ENCODE peak calls at places on chromosomes 5 and 9, in six cellular contexts. X is GM12878, C is A549, N is HCT116, J is K562, V is HepG2. W is an unnamed sample.

GRCh38 chr5:181241393-181241975 is 2.2 kb downstream of the RACK1 start:
- DNase-seq in X (no peak), C (no peak), N (no peak), J (no peak), V (peak; percentile 90), W (peak; percentile 90)

GRCh38 chr5:148972958-148973357 is 89.9 kb downstream of the SH3TC2 start:
- DNase-seq in X (no peak), C (peak; percentile 79), N (peak; percentile 49), J (no peak), V (peak; percentile 13), W (peak; percentile 89)

GRCh38 chr5:161094411-161094810 is 242.4 kb upstream of the ATP10B start:
- DNase-seq in X (no peak), C (no peak), N (no peak), J (no peak), V (no peak), W (peak; percentile 3)

GRCh38 chr5:91403404-91403803 is 20.3 kb upstream of the ARRDC3 start:
- DNase-seq in X (no peak), C (no peak), N (no peak), J (no peak), V (no peak), W (peak; percentile 53)

GRCh38 chr5:134526483-134527155 is 1.1 kb downstream of the JADE2 start:
- DNase-seq in X (no peak), C (no peak), N (peak; percentile 84), J (peak; percentile 84), V (peak; percentile 67), W (no peak)

GRCh38 chr9:136750526-136750925 is 2.2 kb upstream of the LCN6 start:
- DNase-seq in X (no peak), C (no peak), N (no peak), J (no peak), V (no peak), W (peak; percentile 55)

GRCh38 chr9:113621309-113621791 is 157.8 kb downstream of the RGS3 start:
- DNase-seq in X (no peak), C (no peak), N (no peak), J (no peak), V (no peak), W (peak; percentile 93)

GRCh38 chr5:148998174-148998797 is 64.6 kb downstream of the SH3TC2 start:
- DNase-seq in X (no peak), C (peak; percentile 35), N (peak; percentile 63), J (peak; percentile 26), V (peak; percentile 38), W (peak; percentile 75)

GRCh38 chr5:6659941-6660684 is 26.9 kb downstream of the SRD5A1 start:
- DNase-seq in X (peak; percentile 42), C (no peak), N (no peak), J (no peak), V (no peak), W (no peak)

GRCh38 chr9:92764381-92764987 is at the start of gene BICD2:
- DNase-seq in X (no peak), C (no peak), N (no peak), J (no peak), V (no peak), W (no peak)

GRCh38 chr9:134617246-134617645 is 24.4 kb upstream of the COL5A1 start:
- DNase-seq in X (no peak), C (no peak), N (no peak), J (no peak), V (no peak), W (no peak)

GRCh38 chr5:16642896-16643295 is 26.1 kb upstream of the RETREG1 start:
- DNase-seq in X (no peak), C (no peak), N (no peak), J (no peak), V (no peak), W (no peak)

GRCh38 chr5:31442253-31442820 is 89.6 kb downstream of the DROSHA start:
- DNase-seq in X (no peak), C (no peak), N (no peak), J (no peak), V (no peak), W (peak; percentile 50)

DNA sequence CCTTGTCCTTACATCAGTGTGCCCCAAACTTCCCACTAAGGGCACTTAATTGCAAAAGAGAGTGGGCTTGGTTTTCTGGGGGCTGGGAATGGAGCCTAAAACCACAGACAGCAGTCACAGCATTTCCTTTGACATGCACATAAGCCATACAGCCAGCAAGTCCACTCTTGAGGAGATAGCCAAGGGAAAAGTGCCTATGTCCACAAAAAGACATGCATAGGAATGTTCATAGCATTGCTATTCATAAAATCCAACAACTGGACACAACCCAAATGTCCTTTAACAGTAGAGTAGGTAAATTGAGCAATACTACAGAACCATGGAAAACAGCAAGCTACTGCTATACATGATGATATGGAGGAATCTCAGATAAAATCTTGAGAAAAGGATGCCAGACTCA is 11.7 kb upstream of the FAT2 start:
- DNase-seq in X (no peak), C (no peak), N (no peak), J (no peak), V (no peak), W (no peak)
- TF ChIP-seq RAD21 in X (no peak), C (no peak), N (no peak), J (no peak), V (no peak), W (no peak)

GRCh38 chr5:41956943-41957342 is 31.9 kb downstream of the FBXO4 start:
- DNase-seq in X (no peak), C (no peak), N (no peak), J (no peak), V (no peak), W (no peak)
- TF ChIP-seq CEBPB in X (no peak), C (no peak), N (no peak), J (no peak), V (no peak), W (no peak)

GRCh38 chr9:78577507-78577906 is 280.6 kb downstream of the PSAT1 start:
- DNase-seq in X (no peak), C (no peak), N (no peak), J (no peak), V (no peak), W (no peak)
- TF ChIP-seq RAD21 in X (no peak), C (no peak), N (no peak), J (no peak), V (no peak), W (no peak)

DNA sequence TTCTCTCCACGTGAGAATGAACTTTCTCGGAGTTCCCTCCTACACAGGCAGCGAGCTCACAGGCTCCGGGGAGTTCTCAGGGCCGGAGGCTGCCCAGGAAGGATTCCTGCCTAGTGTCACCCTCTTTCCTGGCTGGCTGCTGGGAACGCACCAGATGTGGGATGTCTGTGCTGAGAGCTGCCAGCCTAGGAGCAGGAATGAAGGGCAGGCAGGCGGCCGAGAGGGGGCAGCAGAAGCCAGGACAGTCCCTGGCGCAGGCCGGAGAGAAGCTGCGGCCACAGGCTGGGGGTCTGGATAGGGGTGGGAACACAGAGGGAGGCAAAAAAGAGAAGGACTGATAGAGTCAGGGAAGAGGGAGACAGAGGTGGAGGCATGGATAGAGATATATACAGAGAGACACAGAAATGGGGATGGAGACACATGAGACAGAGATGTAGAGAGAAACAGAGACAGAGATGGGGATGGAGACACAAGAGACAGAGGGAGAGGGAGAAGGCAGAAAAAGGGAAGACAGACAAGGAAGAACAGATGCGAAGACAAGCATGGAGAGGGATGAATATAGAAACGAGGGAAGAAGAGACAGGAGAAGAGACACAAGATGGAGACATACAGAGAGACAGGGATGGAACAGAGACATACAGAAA is 25.3 kb upstream of the ENHO start:
- DNase-seq in X (no peak), C (peak; percentile 74), N (peak; percentile 23), J (peak; percentile 57), V (peak; percentile 38), W (peak; percentile 51)
- TF ChIP-seq CEBPB in X (no peak), C (no peak), N (no peak), J (no peak), V (no peak), W (no peak)

DNA sequence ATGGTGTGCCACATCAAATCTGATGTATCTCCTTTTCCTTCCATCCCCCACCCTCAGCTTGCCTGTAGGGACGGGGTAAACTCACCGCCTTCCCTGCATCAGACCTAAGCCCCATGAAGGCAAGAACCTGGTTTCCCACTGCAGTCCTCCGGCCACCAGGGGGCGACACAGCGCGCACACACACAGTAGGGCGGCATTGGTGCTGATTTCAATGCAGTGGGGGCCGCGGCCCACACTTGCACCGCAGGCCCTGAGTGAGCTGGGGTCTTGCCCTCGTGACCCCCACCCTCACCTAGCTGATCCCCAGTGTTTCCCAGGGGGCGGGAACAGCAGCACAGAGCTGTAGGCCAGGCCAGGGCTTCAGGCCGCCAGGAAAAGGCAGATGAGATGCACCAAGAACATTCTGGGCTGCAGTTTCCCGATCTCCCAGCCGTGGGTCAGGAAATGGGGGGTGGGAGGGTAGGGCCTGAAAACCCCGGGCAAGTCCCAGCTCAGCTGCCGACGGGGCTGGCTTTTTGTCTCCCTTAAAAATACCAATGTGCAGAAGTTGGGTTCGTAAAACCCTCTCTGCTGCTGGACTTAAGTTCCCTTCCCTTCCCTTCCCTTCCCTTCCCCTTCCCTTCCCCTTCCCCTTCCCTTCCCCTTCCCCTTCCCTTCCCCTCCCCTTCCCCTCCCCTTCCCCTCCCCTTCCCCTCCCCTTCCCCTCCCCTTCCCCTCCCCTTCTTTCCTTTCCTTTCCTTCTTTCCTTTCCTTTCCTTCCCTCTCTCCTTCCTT is 19.5 kb downstream of the FAM163B start:
- DNase-seq in X (no peak), C (no peak), N (peak; percentile 40), J (no peak), V (no peak), W (no peak)
- TF ChIP-seq RAD21 in X (peak; percentile 21), C (no peak), N (no peak), J (peak; percentile 12), V (peak; percentile 41), W (no peak)

GRCh38 chr5:58786035-58786434 is 203.2 kb downstream of the RAB3C start:
- DNase-seq in X (no peak), C (no peak), N (no peak), J (no peak), V (no peak), W (no peak)

GRCh38 chr5:58793888-58794287 is 211.0 kb downstream of the RAB3C start:
- DNase-seq in X (no peak), C (no peak), N (no peak), J (no peak), V (no peak), W (no peak)

GRCh38 chr5:58786904-58787303 is 204.0 kb downstream of the RAB3C start:
- DNase-seq in X (no peak), C (no peak), N (no peak), J (no peak), V (no peak), W (no peak)

GRCh38 chr5:58787982-58788381 is 205.1 kb downstream of the RAB3C start:
- DNase-seq in X (no peak), C (no peak), N (no peak), J (no peak), V (no peak), W (no peak)
- TF ChIP-seq CEBPB in X (no peak), C (no peak), N (no peak), J (no peak), V (no peak), W (no peak)